ENCODE peak calls at places on chromosomes 11 and 22, in nine cellular contexts. Z, D, A, S, F, U, H, V and N are unnamed samples.
A peak's percentile ranks its signal among the peaks of the same experiment; 100 is the strongest.

GRCh38 chr22:33325232-33326004 is 267.2 kb upstream of the SYN3 start:
- DNase-seq in Z (no peak), D (no peak), A (no peak), S (no peak), F (no peak), U (no peak), H (no peak), V (no peak), N (peak; percentile 32)

GRCh38 chr11:28581286-28582242 is 473.4 kb downstream of the METTL15 start:
- DNase-seq in Z (peak; percentile 78), D (no peak), A (peak; percentile 88), S (no peak), F (no peak), U (no peak), H (no peak), V (peak; percentile 52), N (peak; percentile 67)

GRCh38 chr22:39030705-39031104 is 9.8 kb downstream of the APOBEC3D start:
- DNase-seq in Z (no peak), D (no peak), A (no peak), S (no peak), F (no peak), U (no peak), H (no peak), V (no peak), N (no peak)

GRCh38 chr11:78432058-78432515 is 14.5 kb upstream of the GAB2 start:
- DNase-seq in Z (no peak), D (peak; percentile 20), A (no peak), S (no peak), F (no peak), U (no peak), H (peak; percentile 18), V (peak; percentile 51), N (no peak)

GRCh38 chr22:44071760-44072159 is 47.7 kb downstream of the PARVB start:
- DNase-seq in Z (no peak), D (no peak), A (no peak), S (no peak), F (no peak), U (no peak), H (no peak), V (no peak), N (no peak)

GRCh38 chr22:33126881-33127280 is 68.7 kb upstream of the SYN3 start:
- DNase-seq in Z (no peak), D (peak; percentile 35), A (no peak), S (no peak), F (peak; percentile 37), U (no peak), H (no peak), V (no peak), N (peak; percentile 1)

GRCh38 chr11:116793476-116794096 is 1.9 kb upstream of the APOA5 start:
- DNase-seq in Z (peak; percentile 16), D (peak; percentile 23), A (peak; percentile 24), S (no peak), F (no peak), U (no peak), H (peak; percentile 34), V (peak; percentile 35), N (peak; percentile 61)

GRCh38 chr11:43327987-43328386 is 16.2 kb downstream of the API5 start:
- DNase-seq in Z (peak; percentile 99), D (peak; percentile 54), A (peak; percentile 92), S (no peak), F (peak; percentile 79), U (no peak), H (peak; percentile 93), V (peak; percentile 89), N (peak; percentile 96)

GRCh38 chr11:8760896-8761295 is 78.3 kb downstream of the RPL27A start:
- DNase-seq in Z (peak; percentile 59), D (no peak), A (no peak), S (no peak), F (no peak), U (no peak), H (peak; percentile 56), V (peak; percentile 91), N (peak; percentile 41)

GRCh38 chr22:36325163-36326031 is 62.4 kb downstream of the MYH9 start:
- DNase-seq in Z (peak; percentile 86), D (no peak), A (peak; percentile 95), S (peak; percentile 82), F (peak; percentile 89), U (peak; percentile 79), H (peak; percentile 97), V (peak; percentile 93), N (peak; percentile 95)

GRCh38 chr11:102323542-102324261 is 6.4 kb downstream of the BIRC3 start:
- DNase-seq in Z (peak; percentile 84), D (no peak), A (peak; percentile 67), S (no peak), F (peak; percentile 57), U (no peak), H (peak; percentile 75), V (peak; percentile 52), N (peak; percentile 85)

GRCh38 chr11:111860257-111860656 is 11.1 kb downstream of the ALG9 start:
- DNase-seq in Z (no peak), D (no peak), A (no peak), S (no peak), F (no peak), U (no peak), H (no peak), V (no peak), N (no peak)

GRCh38 chr11:35165416-35166368 is 26.7 kb downstream of the CD44 start:
- DNase-seq in Z (peak; percentile 50), D (peak; percentile 31), A (peak; percentile 88), S (no peak), F (peak; percentile 71), U (peak; percentile 62), H (peak; percentile 85), V (peak; percentile 87), N (peak; percentile 93)

GRCh38 chr11:14413307-14414072 is 54.5 kb upstream of the RRAS2 start:
- DNase-seq in Z (peak; percentile 58), D (peak; percentile 20), A (peak; percentile 58), S (no peak), F (peak; percentile 48), U (peak; percentile 35), H (peak; percentile 56), V (peak; percentile 83), N (peak; percentile 87)
- TF ChIP-seq CTCF in Z (peak; percentile 33), D (no peak), A (peak; percentile 29), S (peak; percentile 27), F (peak; percentile 10), U (no peak), H (peak; percentile 33), V (peak; percentile 43), N (peak; percentile 55)

GRCh38 chr11:76783901-76784813 is 1.0 kb downstream of the TSKU start:
- DNase-seq in Z (peak; percentile 84), D (peak; percentile 73), A (peak; percentile 85), S (no peak), F (peak; percentile 88), U (no peak), H (peak; percentile 73), V (peak; percentile 71), N (peak; percentile 81)
- TF ChIP-seq CTCF in Z (no peak), D (no peak), A (no peak), S (no peak), F (no peak), U (no peak), H (no peak), V (no peak), N (no peak)

GRCh38 chr22:27327981-27328721 is 473.4 kb downstream of the MN1 start:
- DNase-seq in Z (no peak), D (peak; percentile 7), A (no peak), S (no peak), F (no peak), U (no peak), H (no peak), V (no peak), N (no peak)
- TF ChIP-seq CTCF in Z (no peak), D (peak; percentile 9), A (no peak), S (no peak), F (no peak), U (no peak), H (no peak), V (no peak), N (peak; percentile 20)

GRCh38 chr22:29158546-29158945 is 47.1 kb upstream of the EMID1 start:
- DNase-seq in Z (no peak), D (no peak), A (peak; percentile 6), S (no peak), F (no peak), U (no peak), H (no peak), V (no peak), N (no peak)

GRCh38 chr22:29154364-29155048 is 51.2 kb upstream of the EMID1 start:
- DNase-seq in Z (peak; percentile 51), D (peak; percentile 56), A (peak; percentile 58), S (peak; percentile 25), F (peak; percentile 37), U (peak; percentile 61), H (peak; percentile 64), V (peak; percentile 78), N (peak; percentile 70)

GRCh38 chr22:29157759-29158535 is 47.7 kb upstream of the EMID1 start:
- DNase-seq in Z (no peak), D (peak; percentile 25), A (no peak), S (no peak), F (no peak), U (no peak), H (no peak), V (no peak), N (no peak)

GRCh38 chr22:29155966-29156365 is 49.7 kb upstream of the EMID1 start:
- DNase-seq in Z (no peak), D (no peak), A (no peak), S (no peak), F (no peak), U (no peak), H (no peak), V (no peak), N (no peak)

DNA sequence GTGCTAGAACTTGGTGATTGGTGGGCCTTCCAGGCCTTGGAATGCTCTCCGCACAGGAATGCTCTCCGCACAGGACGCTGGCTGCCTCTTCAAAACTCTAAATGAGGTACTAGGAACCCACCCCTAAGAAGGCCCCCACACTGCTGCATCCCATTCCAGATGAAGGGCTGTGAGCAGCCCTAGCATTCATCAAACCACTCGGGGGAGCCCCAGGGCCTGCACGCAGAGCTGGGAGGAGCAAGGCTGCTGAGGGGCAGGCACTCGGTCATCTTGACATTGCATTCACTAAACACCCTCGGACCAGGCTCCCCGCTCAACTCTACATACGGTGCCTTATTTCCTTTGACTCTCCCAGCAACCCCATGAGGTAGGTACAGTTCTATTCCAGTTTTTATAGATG is 49.2 kb upstream of the EMID1 start:
- DNase-seq in Z (peak; percentile 5), D (no peak), A (no peak), S (no peak), F (no peak), U (no peak), H (no peak), V (peak; percentile 30), N (peak; percentile 55)
- TF ChIP-seq CTCF in Z (peak; percentile 31), D (no peak), A (peak; percentile 32), S (no peak), F (no peak), U (no peak), H (peak; percentile 11), V (peak; percentile 42), N (peak; percentile 62)